ENCODE peak calls at places on chromosomes 13 and 19, in six cellular contexts. X, B, A, W, U and T are unnamed samples.

GRCh38 chr13:113209336-113209879 is at the start of gene CUL4A:
- DNase-seq in W (peak), B (peak), X (peak), A (peak), U (peak), T (no peak)

GRCh38 chr13:91516799-91517198 is 118.4 kb downstream of the GPC5 start:
- DNase-seq in B (no peak), X (no peak), W (no peak), U (no peak), A (no peak), T (no peak)

GRCh38 chr13:59425211-59425721 is 738.5 kb downstream of the DIAPH3 start:
- DNase-seq in A (no peak), W (no peak), X (peak), U (no peak), B (no peak), T (no peak)

GRCh38 chr13:108957369-108958012 is 328.1 kb downstream of the MYO16 start:
- DNase-seq in U (no peak), W (no peak), X (peak), B (peak), A (no peak), T (no peak)

GRCh38 chr13:53311561-53311960 is 282.9 kb downstream of the OLFM4 start:
- DNase-seq in W (peak), A (no peak), U (no peak), B (no peak), X (no peak), T (no peak)

GRCh38 chr19:18736415-18737336 is 53.2 kb downstream of the CRTC1 start:
- DNase-seq in X (no peak), W (no peak), B (no peak), U (no peak), A (no peak), T (no peak)

GRCh38 chr13:31328549-31329229 is 128.9 kb downstream of the B3GLCT start:
- DNase-seq in X (no peak), A (no peak), B (no peak), W (no peak), U (no peak), T (no peak)

GRCh38 chr13:24127116-24127631 is 33.3 kb upstream of the SPATA13 start:
- DNase-seq in B (no peak), U (no peak), A (no peak), X (peak), W (no peak), T (no peak)

GRCh38 chr19:4077800-4078683 is 11.3 kb upstream of the ZBTB7A start:
- DNase-seq in W (no peak), X (no peak), B (no peak), A (no peak), U (no peak), T (no peak)

GRCh38 chr13:44300895-44301638 is 72.6 kb upstream of the SERP2 start:
- DNase-seq in U (no peak), B (peak), W (no peak), A (peak), X (peak), T (no peak)

GRCh38 chr19:47109541-47110375 is 3.8 kb downstream of the ZC3H4 start:
- DNase-seq in B (no peak), A (peak), X (peak), W (no peak), U (no peak), T (no peak)

GRCh38 chr13:80382576-80382975 is 41.6 kb upstream of the SPRY2 start:
- DNase-seq in X (no peak), W (no peak), U (no peak), B (no peak), A (peak), T (no peak)

GRCh38 chr19:54133957-54134590 is 3.5 kb upstream of the CNOT3 start:
- DNase-seq in X (no peak), W (no peak), U (no peak), A (no peak), B (no peak), T (no peak)

GRCh38 chr19:3481241-3482090 is 1.1 kb upstream of the SMIM24 start:
- DNase-seq in A (no peak), U (no peak), X (no peak), W (no peak), B (no peak), T (no peak)

GRCh38 chr19:7618366-7618765 is 11.0 kb downstream of the XAB2 start:
- DNase-seq in X (no peak), W (no peak), U (no peak), A (no peak), B (no peak), T (no peak)

GRCh38 chr19:36245210-36246005 is 30.5 kb downstream of the ZNF146 start:
- DNase-seq in A (no peak), X (no peak), U (no peak), W (peak), B (no peak), T (no peak)

GRCh38 chr13:76934671-76935070 is 13.6 kb upstream of the ACOD1 start:
- DNase-seq in X (no peak), A (no peak), B (no peak), W (no peak), U (no peak), T (no peak)

GRCh38 chr19:23823952-23824389 is 65.3 kb upstream of the ZNF681 start:
- DNase-seq in U (no peak), A (peak), B (no peak), W (peak), X (peak), T (no peak)

GRCh38 chr13:76882431-76882830 is 3.8 kb downstream of the KCTD12 start:
- DNase-seq in B (no peak), A (no peak), W (no peak), U (no peak), X (no peak), T (no peak)